ENCODE peak calls at places on chromosomes 1 and 21, in seven cellular contexts. C is adipocyte, X is AG09309, F is heart left ventricle, Q is tibial artery, D is upper lobe of right lung, V is fibroblast of pulmonary artery. Y is an unnamed sample.

GRCh38 chr1:192824511-192824910 is 15.7 kb downstream of the RGS2 start:
- DNase-seq in F (no peak), X (no peak), Q (no peak), V (peak; percentile 51), D (no peak), C (no peak), Y (no peak)

GRCh38 chr1:229340496-229340895 is 2.4 kb downstream of the CCSAP start:
- DNase-seq in C (no peak), D (no peak), Q (no peak), F (no peak), X (no peak), V (no peak), Y (no peak)

GRCh38 chr1:218772575-218772974 is 401.1 kb upstream of the LYPLAL1 start:
- DNase-seq in X (peak; percentile 74), C (peak; percentile 60), V (peak; percentile 17), D (no peak), Q (no peak), F (no peak), Y (peak; percentile 61)

GRCh38 chr1:27071049-27071416 is 58.4 kb upstream of the TENT5B start:
- DNase-seq in D (no peak), V (peak; percentile 18), X (no peak), C (peak; percentile 32), Q (no peak), F (no peak), Y (peak; percentile 57)

GRCh38 chr1:53324321-53324720 is 3.5 kb downstream of the LRP8 start:
- DNase-seq in C (no peak), V (no peak), Q (no peak), F (peak; percentile 35), X (no peak), D (peak; percentile 54), Y (no peak)

GRCh38 chr1:54806931-54807611 is 5.9 kb upstream of the TTC22 start:
- DNase-seq in Q (peak; percentile 21), F (no peak), C (no peak), V (no peak), D (no peak), X (no peak), Y (no peak)

GRCh38 chr1:7943295-7943694 is 2.7 kb upstream of the TNFRSF9 start:
- DNase-seq in V (no peak), Q (no peak), C (no peak), X (no peak), D (no peak), F (no peak), Y (no peak)

GRCh38 chr1:160646711-160647328 is at the start of gene SLAMF1:
- DNase-seq in X (no peak), D (no peak), V (no peak), F (no peak), C (no peak), Q (no peak), Y (no peak)

GRCh38 chr21:14900058-14900457 is 164.7 kb downstream of the NRIP1 start:
- DNase-seq in F (no peak), Q (no peak), X (no peak), C (no peak), V (peak; percentile 24), D (no peak), Y (no peak)

GRCh38 chr1:171590022-171590421 is 32.0 kb upstream of the MYOCOS start:
- DNase-seq in X (no peak), C (peak; percentile 54), Q (no peak), F (no peak), V (peak; percentile 29), D (no peak), Y (peak; percentile 73)

GRCh38 chr1:234546890-234547788 is 62.8 kb downstream of the IRF2BP2 start:
- DNase-seq in C (no peak), V (no peak), D (no peak), Q (no peak), F (no peak), X (no peak), Y (peak; percentile 78)

GRCh38 chr1:143721024-143721373 is 250.8 kb downstream of the FAM72C start:
- DNase-seq in D (no peak), C (no peak), V (no peak), F (no peak), Q (no peak), X (no peak), Y (no peak)

GRCh38 chr1:160623860-160624259 is 23.0 kb downstream of the SLAMF1 start:
- DNase-seq in D (no peak), C (no peak), F (no peak), X (no peak), V (no peak), Q (no peak), Y (no peak)

GRCh38 chr1:27575861-27576331 is 28.0 kb downstream of the AHDC1 start:
- DNase-seq in C (peak; percentile 65), Q (peak; percentile 93), D (peak; percentile 90), X (no peak), V (peak; percentile 44), F (peak; percentile 88), Y (no peak)

GRCh38 chr1:53367503-53368313 is 39.8 kb upstream of the LRP8 start:
- DNase-seq in C (no peak), V (no peak), D (peak; percentile 53), F (no peak), Q (peak; percentile 59), X (no peak), Y (no peak)

GRCh38 chr1:234102591-234102990 is 198.1 kb downstream of the SLC35F3 start:
- DNase-seq in Q (no peak), X (no peak), V (no peak), C (no peak), D (no peak), F (no peak), Y (no peak)

GRCh38 chr1:43058545-43059360 is 100.1 kb upstream of the SLC2A1 start:
- DNase-seq in V (peak; percentile 56), D (no peak), X (no peak), F (no peak), Q (no peak), C (peak; percentile 38), Y (peak; percentile 59)

GRCh38 chr21:46077674-46078101 is 20.2 kb upstream of the COL6A2 start:
- DNase-seq in F (no peak), C (no peak), D (peak; percentile 51), V (no peak), X (no peak), Q (peak; percentile 60), Y (no peak)

DNA sequence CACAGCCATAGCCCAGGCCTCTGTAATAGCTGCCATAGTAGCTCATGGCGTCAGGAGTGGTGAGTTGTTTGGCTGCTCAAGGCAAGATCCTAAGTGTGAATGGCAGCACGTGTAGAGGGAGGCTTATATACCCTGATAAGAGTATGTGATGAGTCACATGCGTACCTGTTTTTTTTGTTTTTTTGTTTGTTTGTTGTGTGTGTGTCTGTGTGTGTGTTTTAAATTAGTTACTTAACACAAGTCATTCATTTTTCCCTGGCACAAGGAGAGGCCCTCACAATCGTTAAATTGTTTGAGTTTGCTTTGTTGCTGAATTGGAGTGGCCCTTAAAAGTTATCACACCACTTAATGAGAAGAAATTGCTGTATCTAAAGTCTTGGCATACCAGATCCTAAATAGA is at the start of gene KRTAP19-4:
- DNase-seq in F (no peak), Q (no peak), X (no peak), D (no peak), C (no peak), V (no peak), Y (no peak)
- H3K4me3 ChIP-seq in F (no peak within 1 kb of the TSS), Q (no peak within 1 kb of the TSS), X (no peak within 1 kb of the TSS), D (no peak within 1 kb of the TSS), C (no peak within 1 kb of the TSS), V (no peak within 1 kb of the TSS), Y (no peak within 1 kb of the TSS)

GRCh38 chr1:156104861-156105546 is 9.5 kb upstream of the LMNA start:
- DNase-seq in X (no peak), V (peak; percentile 74), F (no peak), Q (no peak), D (no peak), C (peak; percentile 74), Y (peak; percentile 54)
- H3K4me3 ChIP-seq in X (peak overlapping the region; percentile 8), V (no peak overlapping the region), F (no peak overlapping the region), Q (no peak overlapping the region), D (no peak overlapping the region), C (peak overlapping the region; percentile 74), Y (no peak overlapping the region)

GRCh38 chr1:121519042-121519755 is 334.4 kb downstream of the SRGAP2C start:
- DNase-seq in D (peak; percentile 81), F (peak; percentile 80), Q (no peak), C (peak; percentile 29), X (no peak), V (no peak), Y (peak; percentile 7)

GRCh38 chr1:121516279-121516967 is 331.6 kb downstream of the SRGAP2C start:
- DNase-seq in X (peak; percentile 4), V (no peak), Q (no peak), F (peak; percentile 62), C (no peak), D (peak; percentile 65), Y (no peak)

GRCh38 chr1:121515235-121515634 is 330.5 kb downstream of the SRGAP2C start:
- DNase-seq in F (no peak), Q (no peak), V (no peak), X (no peak), C (no peak), D (no peak), Y (no peak)

GRCh38 chr1:121517586-121518230 is 332.9 kb downstream of the SRGAP2C start:
- DNase-seq in X (no peak), Q (no peak), F (no peak), C (no peak), D (no peak), V (no peak), Y (no peak)

DNA sequence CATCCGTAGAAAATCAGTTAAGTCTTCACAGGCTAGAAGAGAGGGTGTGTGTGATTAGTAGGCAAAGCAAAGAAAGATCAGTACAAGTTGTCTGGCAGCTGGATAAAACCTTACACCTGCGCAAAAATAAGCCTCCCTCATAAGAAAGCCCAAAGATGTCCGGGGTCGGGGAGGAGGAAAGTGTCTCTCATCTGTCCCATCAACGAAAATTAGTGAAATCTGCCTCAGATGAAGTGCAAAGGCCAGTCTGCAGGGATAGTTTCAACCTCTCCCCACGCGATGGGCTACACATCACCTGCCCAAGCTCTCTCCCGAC is 333.9 kb downstream of the SRGAP2C start:
- DNase-seq in C (no peak), F (no peak), X (no peak), Q (no peak), V (no peak), D (no peak), Y (no peak)
- H3K4me3 ChIP-seq in C (peak overlapping the region; percentile 64), F (peak overlapping the region; percentile 45), X (peak overlapping the region; percentile 37), Q (peak overlapping the region; percentile 50), V (peak overlapping the region; percentile 34), D (peak overlapping the region; percentile 55), Y (peak overlapping the region; percentile 34)

DNA sequence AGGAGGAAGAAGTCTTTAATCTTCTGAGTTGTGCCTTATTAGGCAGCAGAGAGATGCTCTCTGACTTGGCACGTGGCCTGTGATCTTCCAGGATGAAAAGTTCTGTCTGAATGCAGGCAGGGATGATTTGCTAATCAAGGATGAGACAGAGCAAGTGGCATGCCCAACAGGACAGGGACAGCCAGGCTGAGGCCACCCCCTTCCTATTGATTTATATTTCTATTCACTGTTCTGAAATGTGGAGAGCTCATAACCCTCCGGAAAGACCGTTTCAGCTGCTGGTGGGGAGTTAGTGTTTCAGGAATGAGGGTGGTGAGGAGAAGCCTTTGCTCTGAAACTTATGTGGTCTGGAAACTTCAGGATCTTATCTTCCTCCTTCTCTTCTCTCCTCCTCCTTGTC is 477.7 kb upstream of the CAMK1G start:
- DNase-seq in C (no peak), X (no peak), V (no peak), F (no peak), D (no peak), Q (no peak), Y (no peak)
- H3K4me3 ChIP-seq in C (no peak overlapping the region), X (no peak overlapping the region), V (no peak overlapping the region), F (no peak overlapping the region), D (no peak overlapping the region), Q (no peak overlapping the region), Y (no peak overlapping the region)

GRCh38 chr1:156807627-156808026 is 9.0 kb downstream of the SH2D2A start:
- DNase-seq in X (no peak), Q (peak; percentile 23), V (no peak), D (no peak), F (no peak), C (no peak), Y (no peak)
- H3K4me3 ChIP-seq in X (no peak overlapping the region), Q (no peak overlapping the region), V (no peak overlapping the region), D (no peak overlapping the region), F (no peak overlapping the region), C (no peak overlapping the region), Y (no peak overlapping the region)

GRCh38 chr21:43825610-43825935 is 36.2 kb downstream of the RRP1 start:
- DNase-seq in Q (no peak), V (no peak), F (peak; percentile 29), C (no peak), X (no peak), D (no peak), Y (no peak)
- H3K4me3 ChIP-seq in Q (no peak overlapping the region), V (no peak overlapping the region), F (no peak overlapping the region), C (no peak overlapping the region), X (no peak overlapping the region), D (no peak overlapping the region), Y (no peak overlapping the region)